ENCODE peak calls at places on chromosomes 1 and 21, in seven cellular contexts. One of them, this sample, is unnamed. For H3K4me1 and H3K9me3, the result is how much of the 10 kb centered on the place peaks cover.

GRCh38 chr1:13725714-13726175 is 25.8 kb downstream of the PRDM2 start:
- DNase-seq in thoracic aorta: no peak
- DNase-seq in CD8-positive, alpha-beta T cell: peak
- DNase-seq in BE2C: peak
- DNase-seq in upper lobe of right lung: no peak
- DNase-seq in left lung: no peak
- DNase-seq in endodermal cell: peak
- DNase-seq in this sample: no peak

GRCh38 chr1:46513536-46513935 is 23.9 kb downstream of the DMBX1 start:
- DNase-seq in thoracic aorta: no peak
- DNase-seq in CD8-positive, alpha-beta T cell: no peak
- DNase-seq in BE2C: no peak
- DNase-seq in upper lobe of right lung: no peak
- DNase-seq in left lung: no peak
- DNase-seq in endodermal cell: no peak
- DNase-seq in this sample: no peak

GRCh38 chr21:41611966-41612606 is 104.1 kb upstream of the TMPRSS2 start:
- DNase-seq in thoracic aorta: no peak
- DNase-seq in CD8-positive, alpha-beta T cell: no peak
- DNase-seq in BE2C: no peak
- DNase-seq in upper lobe of right lung: peak
- DNase-seq in left lung: no peak
- DNase-seq in endodermal cell: peak
- DNase-seq in this sample: no peak

GRCh38 chr1:180291004-180291403 is 60.9 kb downstream of the LHX4 start:
- DNase-seq in thoracic aorta: no peak
- DNase-seq in CD8-positive, alpha-beta T cell: no peak
- DNase-seq in BE2C: no peak
- DNase-seq in upper lobe of right lung: no peak
- DNase-seq in left lung: no peak
- DNase-seq in endodermal cell: no peak
- DNase-seq in this sample: no peak

GRCh38 chr1:11284784-11285183 is 11.8 kb downstream of the UBIAD1 start:
- DNase-seq in thoracic aorta: no peak
- DNase-seq in CD8-positive, alpha-beta T cell: no peak
- DNase-seq in BE2C: no peak
- DNase-seq in upper lobe of right lung: no peak
- DNase-seq in left lung: no peak
- DNase-seq in endodermal cell: no peak
- DNase-seq in this sample: no peak

GRCh38 chr1:201904579-201904978 is 15.9 kb downstream of the SHISA4 start:
- DNase-seq in thoracic aorta: peak
- DNase-seq in CD8-positive, alpha-beta T cell: no peak
- DNase-seq in BE2C: no peak
- DNase-seq in upper lobe of right lung: no peak
- DNase-seq in left lung: no peak
- DNase-seq in endodermal cell: no peak
- DNase-seq in this sample: no peak

GRCh38 chr1:34780528-34780927 is 486 bp upstream of the GJB3 start:
- DNase-seq in thoracic aorta: no peak
- DNase-seq in CD8-positive, alpha-beta T cell: no peak
- DNase-seq in BE2C: no peak
- DNase-seq in upper lobe of right lung: peak
- DNase-seq in left lung: peak
- DNase-seq in endodermal cell: peak
- DNase-seq in this sample: no peak

GRCh38 chr1:82227696-82228095 is 427.0 kb downstream of the ADGRL2 start:
- DNase-seq in thoracic aorta: no peak
- DNase-seq in CD8-positive, alpha-beta T cell: no peak
- DNase-seq in BE2C: no peak
- DNase-seq in upper lobe of right lung: no peak
- DNase-seq in left lung: no peak
- DNase-seq in endodermal cell: no peak
- DNase-seq in this sample: peak

GRCh38 chr1:51907079-51907702 is 28.7 kb upstream of the NRDC start:
- DNase-seq in thoracic aorta: no peak
- DNase-seq in CD8-positive, alpha-beta T cell: no peak
- DNase-seq in BE2C: no peak
- DNase-seq in upper lobe of right lung: no peak
- DNase-seq in left lung: no peak
- DNase-seq in endodermal cell: no peak
- DNase-seq in this sample: no peak

GRCh38 chr1:63779338-63779819 is 5.6 kb downstream of the ROR1 start:
- DNase-seq in thoracic aorta: no peak
- DNase-seq in CD8-positive, alpha-beta T cell: no peak
- DNase-seq in BE2C: no peak
- DNase-seq in upper lobe of right lung: no peak
- DNase-seq in left lung: no peak
- DNase-seq in endodermal cell: no peak
- DNase-seq in this sample: no peak

GRCh38 chr1:61135286-61135685 is 52.9 kb downstream of the NFIA start:
- DNase-seq in thoracic aorta: no peak
- DNase-seq in CD8-positive, alpha-beta T cell: no peak
- DNase-seq in BE2C: no peak
- DNase-seq in upper lobe of right lung: no peak
- DNase-seq in left lung: no peak
- DNase-seq in endodermal cell: no peak
- DNase-seq in this sample: no peak

GRCh38 chr1:54607821-54608220 is 15.5 kb downstream of the FAM151A start:
- DNase-seq in thoracic aorta: no peak
- DNase-seq in CD8-positive, alpha-beta T cell: no peak
- DNase-seq in BE2C: no peak
- DNase-seq in upper lobe of right lung: no peak
- DNase-seq in left lung: peak
- DNase-seq in endodermal cell: no peak
- DNase-seq in this sample: peak

GRCh38 chr1:109806733-109807397 is 43.1 kb upstream of the EPS8L3 start:
- DNase-seq in thoracic aorta: no peak
- DNase-seq in CD8-positive, alpha-beta T cell: no peak
- DNase-seq in BE2C: no peak
- DNase-seq in upper lobe of right lung: peak
- DNase-seq in left lung: no peak
- DNase-seq in endodermal cell: peak
- DNase-seq in this sample: no peak

GRCh38 chr1:2564815-2565415 is 8.7 kb downstream of the TNFRSF14 start:
- DNase-seq in thoracic aorta: no peak
- DNase-seq in CD8-positive, alpha-beta T cell: no peak
- DNase-seq in BE2C: no peak
- DNase-seq in upper lobe of right lung: no peak
- DNase-seq in left lung: peak
- DNase-seq in endodermal cell: no peak
- DNase-seq in this sample: peak

GRCh38 chr1:112146201-112146715 is 156.8 kb upstream of the KCND3 start:
- DNase-seq in thoracic aorta: no peak
- DNase-seq in CD8-positive, alpha-beta T cell: no peak
- DNase-seq in BE2C: no peak
- DNase-seq in upper lobe of right lung: no peak
- DNase-seq in left lung: no peak
- DNase-seq in endodermal cell: no peak
- DNase-seq in this sample: no peak

GRCh38 chr1:79604490-79605198 is 598.1 kb upstream of the ADGRL4 start:
- DNase-seq in thoracic aorta: no peak
- DNase-seq in CD8-positive, alpha-beta T cell: no peak
- DNase-seq in BE2C: no peak
- DNase-seq in upper lobe of right lung: no peak
- DNase-seq in left lung: no peak
- DNase-seq in endodermal cell: peak
- DNase-seq in this sample: no peak

GRCh38 chr1:245363821-245364220 is 209.0 kb downstream of the KIF26B start:
- DNase-seq in thoracic aorta: no peak
- DNase-seq in CD8-positive, alpha-beta T cell: no peak
- DNase-seq in BE2C: no peak
- DNase-seq in upper lobe of right lung: no peak
- DNase-seq in left lung: no peak
- DNase-seq in endodermal cell: no peak
- DNase-seq in this sample: no peak

GRCh38 chr21:21097425-21097824 is 99.2 kb downstream of the NCAM2 start:
- DNase-seq in thoracic aorta: no peak
- DNase-seq in CD8-positive, alpha-beta T cell: no peak
- DNase-seq in BE2C: no peak
- DNase-seq in upper lobe of right lung: no peak
- DNase-seq in left lung: no peak
- DNase-seq in endodermal cell: no peak
- DNase-seq in this sample: no peak

GRCh38 chr1:4698911-4699310 is 44.5 kb downstream of the AJAP1 start:
- DNase-seq in thoracic aorta: no peak
- DNase-seq in CD8-positive, alpha-beta T cell: no peak
- DNase-seq in BE2C: no peak
- DNase-seq in upper lobe of right lung: no peak
- DNase-seq in left lung: peak
- DNase-seq in endodermal cell: no peak
- DNase-seq in this sample: no peak

DNA sequence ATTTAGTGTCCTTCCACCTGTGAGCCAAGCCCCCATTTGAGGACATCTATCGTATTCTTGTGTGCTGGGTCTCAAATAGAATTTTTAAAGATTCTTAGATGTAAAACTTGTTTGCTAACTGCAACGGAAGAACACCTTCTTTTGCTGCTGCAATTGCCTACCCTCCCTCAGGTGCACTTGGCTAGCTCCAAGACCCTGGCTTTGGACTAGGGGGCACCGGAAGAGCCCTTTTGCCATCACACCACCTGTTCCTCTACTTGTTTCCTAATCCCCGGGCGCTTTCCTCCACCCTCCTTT is 1.1 kb upstream of the HMGN2 start:
- DNase-seq in thoracic aorta: no peak
- DNase-seq in CD8-positive, alpha-beta T cell: no peak
- DNase-seq in BE2C: no peak
- DNase-seq in upper lobe of right lung: no peak
- DNase-seq in left lung: no peak
- DNase-seq in endodermal cell: no peak
- DNase-seq in this sample: no peak
- H3K4me1 ChIP-seq in thoracic aorta: under half
- H3K4me1 ChIP-seq in CD8-positive, alpha-beta T cell: under half
- H3K4me1 ChIP-seq in BE2C: under half
- H3K4me1 ChIP-seq in upper lobe of right lung: under half
- H3K4me1 ChIP-seq in left lung: under half
- H3K4me1 ChIP-seq in endodermal cell: under half
- H3K4me1 ChIP-seq in this sample: under half

GRCh38 chr1:229364216-229365065 is 21.6 kb upstream of the CCSAP start:
- DNase-seq in thoracic aorta: no peak
- DNase-seq in CD8-positive, alpha-beta T cell: no peak
- DNase-seq in BE2C: no peak
- DNase-seq in upper lobe of right lung: no peak
- DNase-seq in left lung: no peak
- DNase-seq in endodermal cell: no peak
- DNase-seq in this sample: no peak
- TF ChIP-seq CTCF in thoracic aorta: no peak
- TF ChIP-seq CTCF in CD8-positive, alpha-beta T cell: no peak
- TF ChIP-seq CTCF in BE2C: no peak
- TF ChIP-seq CTCF in upper lobe of right lung: no peak
- TF ChIP-seq CTCF in left lung: no peak
- TF ChIP-seq CTCF in endodermal cell: no peak
- TF ChIP-seq CTCF in this sample: no peak

GRCh38 chr21:44579056-44579832 is 1.2 kb downstream of the KRTAP10-5 start:
- DNase-seq in thoracic aorta: no peak
- DNase-seq in CD8-positive, alpha-beta T cell: no peak
- DNase-seq in BE2C: no peak
- DNase-seq in upper lobe of right lung: peak
- DNase-seq in left lung: no peak
- DNase-seq in endodermal cell: peak
- DNase-seq in this sample: no peak

GRCh38 chr21:44578371-44579055 is 1.9 kb downstream of the KRTAP10-5 start:
- DNase-seq in thoracic aorta: no peak
- DNase-seq in CD8-positive, alpha-beta T cell: no peak
- DNase-seq in BE2C: no peak
- DNase-seq in upper lobe of right lung: peak
- DNase-seq in left lung: no peak
- DNase-seq in endodermal cell: peak
- DNase-seq in this sample: no peak

GRCh38 chr21:44581158-44581557 is 754 bp upstream of the KRTAP10-5 start:
- DNase-seq in thoracic aorta: no peak
- DNase-seq in CD8-positive, alpha-beta T cell: no peak
- DNase-seq in BE2C: no peak
- DNase-seq in upper lobe of right lung: no peak
- DNase-seq in left lung: no peak
- DNase-seq in endodermal cell: no peak
- DNase-seq in this sample: no peak

GRCh38 chr21:44582055-44582454 is 1.7 kb upstream of the KRTAP10-5 start:
- DNase-seq in thoracic aorta: no peak
- DNase-seq in CD8-positive, alpha-beta T cell: no peak
- DNase-seq in BE2C: no peak
- DNase-seq in upper lobe of right lung: no peak
- DNase-seq in left lung: no peak
- DNase-seq in endodermal cell: no peak
- DNase-seq in this sample: no peak

GRCh38 chr21:44579833-44580144 is 615 bp downstream of the KRTAP10-5 start:
- DNase-seq in thoracic aorta: no peak
- DNase-seq in CD8-positive, alpha-beta T cell: no peak
- DNase-seq in BE2C: no peak
- DNase-seq in upper lobe of right lung: peak
- DNase-seq in left lung: no peak
- DNase-seq in endodermal cell: no peak
- DNase-seq in this sample: no peak
- H3K9me3 ChIP-seq in thoracic aorta: under half
- H3K9me3 ChIP-seq in CD8-positive, alpha-beta T cell: under half
- H3K9me3 ChIP-seq in BE2C: under half
- H3K9me3 ChIP-seq in upper lobe of right lung: under half
- H3K9me3 ChIP-seq in left lung: under half
- H3K9me3 ChIP-seq in endodermal cell: under half
- H3K9me3 ChIP-seq in this sample: under half

GRCh38 chr1:62723841-62724240 is 35.7 kb upstream of the DOCK7 start:
- DNase-seq in thoracic aorta: no peak
- DNase-seq in CD8-positive, alpha-beta T cell: no peak
- DNase-seq in BE2C: no peak
- DNase-seq in upper lobe of right lung: no peak
- DNase-seq in left lung: no peak
- DNase-seq in endodermal cell: no peak
- DNase-seq in this sample: no peak

GRCh38 chr1:62722796-62723195 is 34.6 kb upstream of the DOCK7 start:
- DNase-seq in thoracic aorta: no peak
- DNase-seq in CD8-positive, alpha-beta T cell: no peak
- DNase-seq in BE2C: no peak
- DNase-seq in upper lobe of right lung: no peak
- DNase-seq in left lung: no peak
- DNase-seq in endodermal cell: no peak
- DNase-seq in this sample: no peak

GRCh38 chr1:62724430-62724829 is 36.2 kb upstream of the DOCK7 start:
- DNase-seq in thoracic aorta: no peak
- DNase-seq in CD8-positive, alpha-beta T cell: no peak
- DNase-seq in BE2C: no peak
- DNase-seq in upper lobe of right lung: no peak
- DNase-seq in left lung: no peak
- DNase-seq in endodermal cell: no peak
- DNase-seq in this sample: no peak

GRCh38 chr1:62725981-62726588 is 37.9 kb upstream of the DOCK7 start:
- DNase-seq in thoracic aorta: no peak
- DNase-seq in CD8-positive, alpha-beta T cell: no peak
- DNase-seq in BE2C: no peak
- DNase-seq in upper lobe of right lung: no peak
- DNase-seq in left lung: no peak
- DNase-seq in endodermal cell: no peak
- DNase-seq in this sample: no peak

DNA sequence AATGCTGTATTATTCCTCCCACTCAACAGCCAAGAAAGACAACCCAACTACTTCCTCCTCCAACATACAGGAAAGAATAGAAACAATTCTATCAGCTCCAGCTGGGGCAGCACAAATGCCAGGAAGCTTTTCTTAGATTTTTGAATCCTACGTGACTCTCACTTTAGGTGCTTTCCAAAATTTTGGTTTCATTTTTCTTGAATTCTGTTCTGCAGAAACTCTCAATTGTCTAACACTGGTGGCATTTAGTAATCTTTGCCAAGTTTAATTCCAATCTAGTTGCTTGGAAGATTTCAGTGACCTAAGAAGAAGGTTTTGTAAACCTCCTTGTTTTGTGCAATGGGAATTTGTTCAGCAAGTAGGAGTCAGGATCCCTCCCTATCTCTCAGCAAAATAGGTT is 37.1 kb upstream of the DOCK7 start:
- DNase-seq in thoracic aorta: no peak
- DNase-seq in CD8-positive, alpha-beta T cell: no peak
- DNase-seq in BE2C: no peak
- DNase-seq in upper lobe of right lung: no peak
- DNase-seq in left lung: no peak
- DNase-seq in endodermal cell: no peak
- DNase-seq in this sample: no peak
- H3K4me1 ChIP-seq in thoracic aorta: under half
- H3K4me1 ChIP-seq in CD8-positive, alpha-beta T cell: under half
- H3K4me1 ChIP-seq in BE2C: under half
- H3K4me1 ChIP-seq in upper lobe of right lung: under half
- H3K4me1 ChIP-seq in left lung: under half
- H3K4me1 ChIP-seq in endodermal cell: under half
- H3K4me1 ChIP-seq in this sample: under half

This sample was measured in mucosa of descending colon.